ENCODE peak calls at places on chromosomes 3 and 15, in six cellular contexts. R is K562, W is HepG2, H is GM12892, O is GM12878, Q is H1. L is an unnamed sample.

GRCh38 chr3:53804697-53805462 is 41.3 kb downstream of the CHDH start:
- DNase-seq in R (no peak), W (no peak), H (peak; percentile 46), O (no peak), Q (no peak), L (peak; percentile 43)

GRCh38 chr15:70715840-70716510 is 47.4 kb downstream of the UACA start:
- DNase-seq in R (no peak), W (no peak), H (no peak), O (no peak), Q (no peak), L (no peak)

GRCh38 chr15:75732206-75732808 is 19.7 kb upstream of the CSPG4 start:
- DNase-seq in R (peak; percentile 4), W (no peak), H (no peak), O (no peak), Q (no peak), L (no peak)

GRCh38 chr15:26967719-26968269 is 3.2 kb upstream of the GABRG3 start:
- DNase-seq in R (no peak), W (no peak), H (no peak), O (no peak), Q (peak; percentile 72), L (no peak)

GRCh38 chr3:185807455-185808068 is 17.3 kb downstream of the IGF2BP2 start:
- DNase-seq in R (no peak), W (no peak), H (no peak), O (no peak), Q (no peak), L (no peak)

GRCh38 chr15:84658788-84659411 is 901 bp upstream of the NMB start:
- DNase-seq in R (no peak), W (no peak), H (no peak), O (no peak), Q (no peak), L (no peak)

GRCh38 chr3:105878061-105878460 is 9.2 kb upstream of the CBLB start:
- DNase-seq in R (no peak), W (no peak), H (no peak), O (no peak), Q (no peak), L (no peak)

GRCh38 chr3:50474717-50475116 is 28.7 kb downstream of the CACNA2D2 start:
- DNase-seq in R (no peak), W (no peak), H (no peak), O (no peak), Q (no peak), L (no peak)

GRCh38 chr3:163476179-163476578 is 1602.1 kb downstream of the SI start:
- DNase-seq in R (no peak), W (no peak), H (no peak), O (no peak), Q (no peak), L (no peak)

GRCh38 chr15:74851960-74852359 is 9.0 kb upstream of the ULK3 start:
- DNase-seq in R (no peak), W (no peak), H (no peak), O (no peak), Q (no peak), L (no peak)

GRCh38 chr15:29774900-29775299 is 47.4 kb downstream of the TJP1 start:
- DNase-seq in R (no peak), W (peak; percentile 21), H (no peak), O (no peak), Q (no peak), L (no peak)

GRCh38 chr15:29773816-29774215 is 48.5 kb downstream of the TJP1 start:
- DNase-seq in R (no peak), W (no peak), H (no peak), O (no peak), Q (no peak), L (no peak)

GRCh38 chr15:29776859-29777258 is 45.4 kb downstream of the TJP1 start:
- DNase-seq in R (no peak), W (peak; percentile 4), H (no peak), O (no peak), Q (no peak), L (no peak)

GRCh38 chr15:29773000-29773399 is 49.3 kb downstream of the TJP1 start:
- DNase-seq in R (no peak), W (no peak), H (no peak), O (no peak), Q (no peak), L (no peak)

GRCh38 chr15:29778382-29778781 is 43.9 kb downstream of the TJP1 start:
- DNase-seq in R (no peak), W (no peak), H (no peak), O (no peak), Q (no peak), L (no peak)
- TF ChIP-seq POLR2A in R (no peak), W (no peak), H (no peak), O (no peak), Q (no peak), L (no peak)

DNA sequence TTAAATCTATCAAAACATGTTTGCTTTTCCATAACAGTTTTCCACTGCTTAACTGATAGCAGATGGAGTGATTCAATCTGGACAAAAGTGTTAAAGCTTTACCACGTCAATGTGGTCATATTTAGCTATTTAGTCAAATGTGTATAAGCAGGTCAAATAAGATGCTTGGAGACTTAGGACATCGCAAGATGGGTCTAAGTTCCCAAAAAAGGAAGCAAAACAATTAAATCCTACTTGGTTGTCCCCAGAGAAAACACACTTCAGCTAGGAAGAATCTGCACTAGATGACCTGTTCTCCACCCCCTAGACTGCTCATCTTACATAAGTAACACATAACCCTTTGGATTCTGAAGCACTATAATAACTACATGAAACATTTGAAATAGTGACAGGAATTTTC is 52.2 kb downstream of the VGLL3 start:
- DNase-seq in R (no peak), W (no peak), H (no peak), O (no peak), Q (no peak), L (no peak)
- TF ChIP-seq TAF1 in R (no peak), W (no peak), H (no peak), O (no peak), Q (no peak), L (no peak)

DNA sequence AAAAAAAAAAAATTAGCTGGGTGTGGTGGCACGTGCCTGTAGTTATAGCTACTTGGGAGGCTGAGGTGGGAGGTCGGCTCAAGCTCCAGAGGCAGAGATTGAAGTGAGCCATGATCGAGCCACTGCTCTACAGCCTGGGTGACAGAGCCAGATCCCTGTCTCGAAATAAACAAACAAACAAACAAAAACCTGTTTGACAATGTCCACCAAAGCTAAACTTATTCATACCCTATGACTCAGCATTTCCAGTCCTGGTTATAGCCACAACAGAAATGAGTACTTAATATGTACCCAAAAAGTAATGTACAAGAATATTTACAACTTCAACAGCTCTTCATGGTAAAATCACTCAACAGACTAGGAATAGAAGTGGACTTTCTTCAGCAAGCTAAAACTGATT is 31.1 kb downstream of the SERP1 start:
- DNase-seq in R (no peak), W (no peak), H (no peak), O (no peak), Q (no peak), L (no peak)
- TF ChIP-seq POLR2A in R (no peak), W (no peak), H (no peak), O (no peak), Q (no peak), L (no peak)

DNA sequence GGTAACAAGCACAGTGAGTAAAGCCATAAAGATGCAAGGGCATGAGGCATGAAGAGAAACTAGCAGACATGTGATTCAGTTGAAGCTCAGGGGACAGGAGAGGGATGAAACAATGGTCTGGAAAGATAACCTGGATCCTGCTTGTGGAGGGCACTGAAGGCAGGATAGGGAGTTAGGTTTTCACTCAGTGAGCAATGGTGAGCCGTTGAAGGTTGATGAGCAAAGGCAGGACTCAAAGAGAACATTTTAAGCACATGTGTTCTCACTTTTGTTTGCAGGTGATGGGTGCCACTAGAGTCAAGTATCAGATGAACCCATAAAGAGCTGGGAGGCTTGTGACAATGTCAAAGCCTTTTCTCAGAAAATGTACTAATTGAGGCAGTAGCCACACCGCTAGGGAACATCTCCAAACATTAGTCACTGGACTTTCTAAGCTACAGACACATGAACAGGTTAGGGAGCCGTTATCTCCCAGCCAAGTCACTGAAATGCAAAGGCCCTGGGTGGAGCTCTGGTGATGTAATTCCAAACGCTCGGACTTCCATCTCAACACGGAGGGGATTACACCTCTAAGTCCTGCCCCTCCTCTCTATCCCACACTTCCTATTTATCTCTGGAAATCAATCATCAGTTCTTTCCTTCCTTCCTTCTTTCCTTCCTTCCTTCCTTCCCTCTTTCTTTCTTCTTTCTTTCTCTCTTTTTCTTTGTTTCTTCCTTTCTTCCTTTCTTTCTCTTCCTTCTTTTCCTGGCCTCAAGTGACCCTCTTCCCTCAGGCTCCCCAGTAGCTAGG is 22.7 kb downstream of the KLHL6 start:
- DNase-seq in R (peak; percentile 74), W (no peak), H (no peak), O (no peak), Q (no peak), L (no peak)
- TF ChIP-seq TAF1 in R (no peak), W (no peak), H (no peak), O (no peak), Q (no peak), L (no peak)

L was measured in GM12891.